ENCODE peak calls at places on chromosomes 11 and 22, in ten cellular contexts. One of them, this sample, is unnamed.

GRCh38 chr22:41762980-41763779 is 37.3 kb upstream of the CCDC134 start:
- DNase-seq in BJ: no peak
- DNase-seq in ascending aorta: no peak
- DNase-seq in uterus: no peak
- DNase-seq in AG10803: no peak
- DNase-seq in fibroblast of mammary gland: no peak
- DNase-seq in heart right ventricle: no peak
- DNase-seq in fibroblast of pulmonary artery: peak
- DNase-seq in cardiac muscle cell: peak
- DNase-seq in kidney: no peak
- DNase-seq in this sample: peak

GRCh38 chr11:33257160-33257896 is at the start of gene HIPK3:
- DNase-seq in BJ: no peak
- DNase-seq in ascending aorta: peak
- DNase-seq in uterus: peak
- DNase-seq in AG10803: peak
- DNase-seq in fibroblast of mammary gland: peak
- DNase-seq in heart right ventricle: peak
- DNase-seq in fibroblast of pulmonary artery: peak
- DNase-seq in cardiac muscle cell: peak
- DNase-seq in kidney: peak
- DNase-seq in this sample: peak

GRCh38 chr22:37508431-37508963 is 10.7 kb downstream of the CARD10 start:
- DNase-seq in BJ: no peak
- DNase-seq in ascending aorta: no peak
- DNase-seq in uterus: no peak
- DNase-seq in AG10803: no peak
- DNase-seq in fibroblast of mammary gland: no peak
- DNase-seq in heart right ventricle: peak
- DNase-seq in fibroblast of pulmonary artery: no peak
- DNase-seq in cardiac muscle cell: no peak
- DNase-seq in kidney: peak
- DNase-seq in this sample: no peak

GRCh38 chr11:85742873-85743275 is 56.9 kb upstream of the CCDC89 start:
- DNase-seq in BJ: no peak
- DNase-seq in ascending aorta: no peak
- DNase-seq in uterus: no peak
- DNase-seq in AG10803: no peak
- DNase-seq in fibroblast of mammary gland: no peak
- DNase-seq in heart right ventricle: no peak
- DNase-seq in fibroblast of pulmonary artery: no peak
- DNase-seq in cardiac muscle cell: no peak
- DNase-seq in kidney: no peak
- DNase-seq in this sample: no peak

GRCh38 chr22:47207846-47208554 is 445.6 kb downstream of the TBC1D22A start:
- DNase-seq in BJ: no peak
- DNase-seq in ascending aorta: no peak
- DNase-seq in uterus: no peak
- DNase-seq in AG10803: no peak
- DNase-seq in fibroblast of mammary gland: no peak
- DNase-seq in heart right ventricle: no peak
- DNase-seq in fibroblast of pulmonary artery: no peak
- DNase-seq in cardiac muscle cell: no peak
- DNase-seq in kidney: peak
- DNase-seq in this sample: no peak

GRCh38 chr22:20537983-20538382 is 30.6 kb downstream of the MED15 start:
- DNase-seq in BJ: no peak
- DNase-seq in ascending aorta: no peak
- DNase-seq in uterus: no peak
- DNase-seq in AG10803: no peak
- DNase-seq in fibroblast of mammary gland: no peak
- DNase-seq in heart right ventricle: no peak
- DNase-seq in fibroblast of pulmonary artery: no peak
- DNase-seq in cardiac muscle cell: no peak
- DNase-seq in kidney: no peak
- DNase-seq in this sample: no peak

GRCh38 chr11:62607729-62608128 is 4.8 kb downstream of the EML3 start:
- DNase-seq in BJ: no peak
- DNase-seq in ascending aorta: no peak
- DNase-seq in uterus: no peak
- DNase-seq in AG10803: no peak
- DNase-seq in fibroblast of mammary gland: no peak
- DNase-seq in heart right ventricle: no peak
- DNase-seq in fibroblast of pulmonary artery: no peak
- DNase-seq in cardiac muscle cell: no peak
- DNase-seq in kidney: no peak
- DNase-seq in this sample: no peak

GRCh38 chr11:76365038-76365679 is 15.8 kb downstream of the THAP12 start:
- DNase-seq in BJ: no peak
- DNase-seq in ascending aorta: no peak
- DNase-seq in uterus: no peak
- DNase-seq in AG10803: no peak
- DNase-seq in fibroblast of mammary gland: no peak
- DNase-seq in heart right ventricle: no peak
- DNase-seq in fibroblast of pulmonary artery: no peak
- DNase-seq in cardiac muscle cell: no peak
- DNase-seq in kidney: no peak
- DNase-seq in this sample: no peak

GRCh38 chr22:37676691-37677627 is 1.5 kb downstream of the LGALS1 start:
- DNase-seq in BJ: peak
- DNase-seq in ascending aorta: peak
- DNase-seq in uterus: peak
- DNase-seq in AG10803: peak
- DNase-seq in fibroblast of mammary gland: peak
- DNase-seq in heart right ventricle: peak
- DNase-seq in fibroblast of pulmonary artery: peak
- DNase-seq in cardiac muscle cell: peak
- DNase-seq in kidney: peak
- DNase-seq in this sample: peak

GRCh38 chr11:27139742-27140141 is 99.1 kb downstream of the BBOX1 start:
- DNase-seq in BJ: no peak
- DNase-seq in ascending aorta: no peak
- DNase-seq in uterus: no peak
- DNase-seq in AG10803: no peak
- DNase-seq in fibroblast of mammary gland: peak
- DNase-seq in heart right ventricle: no peak
- DNase-seq in fibroblast of pulmonary artery: peak
- DNase-seq in cardiac muscle cell: no peak
- DNase-seq in kidney: no peak
- DNase-seq in this sample: no peak

GRCh38 chr11:65883786-65884715 is 4.2 kb downstream of the FIBP start:
- DNase-seq in BJ: no peak
- DNase-seq in ascending aorta: no peak
- DNase-seq in uterus: no peak
- DNase-seq in AG10803: no peak
- DNase-seq in fibroblast of mammary gland: no peak
- DNase-seq in heart right ventricle: no peak
- DNase-seq in fibroblast of pulmonary artery: no peak
- DNase-seq in cardiac muscle cell: no peak
- DNase-seq in kidney: peak
- DNase-seq in this sample: no peak

GRCh38 chr11:102573851-102574250 is 43.3 kb upstream of the MMP7 start:
- DNase-seq in BJ: no peak
- DNase-seq in ascending aorta: no peak
- DNase-seq in uterus: no peak
- DNase-seq in AG10803: peak
- DNase-seq in fibroblast of mammary gland: peak
- DNase-seq in heart right ventricle: no peak
- DNase-seq in fibroblast of pulmonary artery: peak
- DNase-seq in cardiac muscle cell: no peak
- DNase-seq in kidney: no peak
- DNase-seq in this sample: no peak

GRCh38 chr11:95512682-95513081 is 276.9 kb downstream of the FAM76B start:
- DNase-seq in BJ: peak
- DNase-seq in ascending aorta: no peak
- DNase-seq in uterus: peak
- DNase-seq in AG10803: peak
- DNase-seq in fibroblast of mammary gland: peak
- DNase-seq in heart right ventricle: no peak
- DNase-seq in fibroblast of pulmonary artery: peak
- DNase-seq in cardiac muscle cell: no peak
- DNase-seq in kidney: peak
- DNase-seq in this sample: no peak

GRCh38 chr11:60872124-60872951 is 5.0 kb downstream of the ZP1 start:
- DNase-seq in BJ: no peak
- DNase-seq in ascending aorta: no peak
- DNase-seq in uterus: no peak
- DNase-seq in AG10803: peak
- DNase-seq in fibroblast of mammary gland: peak
- DNase-seq in heart right ventricle: no peak
- DNase-seq in fibroblast of pulmonary artery: peak
- DNase-seq in cardiac muscle cell: no peak
- DNase-seq in kidney: no peak
- DNase-seq in this sample: no peak

GRCh38 chr11:75386912-75387311 is 12.4 kb upstream of the RPS3 start:
- DNase-seq in BJ: no peak
- DNase-seq in ascending aorta: no peak
- DNase-seq in uterus: no peak
- DNase-seq in AG10803: peak
- DNase-seq in fibroblast of mammary gland: no peak
- DNase-seq in heart right ventricle: no peak
- DNase-seq in fibroblast of pulmonary artery: no peak
- DNase-seq in cardiac muscle cell: no peak
- DNase-seq in kidney: no peak
- DNase-seq in this sample: no peak

GRCh38 chr11:2378527-2379210 is 1.6 kb downstream of the CD81 start:
- DNase-seq in BJ: no peak
- DNase-seq in ascending aorta: no peak
- DNase-seq in uterus: peak
- DNase-seq in AG10803: peak
- DNase-seq in fibroblast of mammary gland: peak
- DNase-seq in heart right ventricle: peak
- DNase-seq in fibroblast of pulmonary artery: peak
- DNase-seq in cardiac muscle cell: no peak
- DNase-seq in kidney: peak
- DNase-seq in this sample: no peak

DNA sequence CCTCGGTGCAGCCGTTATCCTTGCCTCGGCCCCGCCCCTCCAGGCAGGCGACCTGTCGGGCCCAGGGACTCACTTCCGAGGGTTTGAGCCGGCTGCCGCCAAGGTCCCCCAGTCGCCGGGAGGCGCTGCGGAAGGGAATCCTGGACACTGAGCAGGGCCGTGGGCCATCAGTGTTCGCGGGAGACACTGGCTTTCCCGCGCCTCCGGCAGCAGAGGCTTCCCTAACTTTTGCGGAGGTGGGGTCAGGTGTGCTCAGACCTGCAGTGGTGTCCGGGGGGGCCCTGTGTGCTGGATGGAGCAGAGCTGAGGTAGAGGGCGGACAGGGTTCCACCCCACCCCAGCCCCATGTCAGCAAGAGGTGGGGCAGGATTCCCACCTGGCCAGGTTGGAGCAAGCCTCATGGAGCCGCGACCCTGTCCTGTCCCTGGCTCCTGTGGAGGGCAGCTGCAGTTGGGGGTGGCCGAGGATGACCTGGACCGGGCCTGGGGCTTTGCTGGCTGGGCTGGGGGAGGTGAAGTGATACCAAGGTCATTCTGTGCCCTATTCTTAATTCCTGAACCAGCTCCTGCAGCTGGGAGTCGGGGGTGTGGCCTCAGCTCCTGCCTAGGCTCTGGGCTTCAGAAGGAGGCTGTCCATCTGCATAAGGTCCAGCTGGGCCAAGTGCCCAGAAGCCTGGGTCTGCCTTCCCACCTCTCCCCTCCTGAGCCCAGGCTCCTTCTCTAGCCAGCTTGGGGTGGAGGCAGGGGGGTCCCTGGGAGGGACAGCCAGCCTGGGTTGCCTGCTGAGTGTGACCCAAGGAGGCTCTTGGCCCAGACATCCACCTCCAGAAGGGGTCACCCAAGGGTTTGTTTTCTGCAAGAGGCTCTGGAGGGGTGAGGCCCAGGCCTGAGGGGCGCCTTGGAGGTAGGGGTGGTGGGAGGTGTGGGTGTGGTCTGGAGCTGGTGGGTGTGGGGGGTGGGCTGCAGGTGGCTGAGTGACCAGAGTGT is 8.4 kb downstream of the TSPAN4 start:
- DNase-seq in BJ: no peak
- DNase-seq in ascending aorta: no peak
- DNase-seq in uterus: no peak
- DNase-seq in AG10803: no peak
- DNase-seq in fibroblast of mammary gland: no peak
- DNase-seq in heart right ventricle: no peak
- DNase-seq in fibroblast of pulmonary artery: no peak
- DNase-seq in cardiac muscle cell: no peak
- DNase-seq in kidney: no peak
- DNase-seq in this sample: peak
- TF ChIP-seq CTCF in BJ: peak
- TF ChIP-seq CTCF in ascending aorta: no peak
- TF ChIP-seq CTCF in uterus: no peak
- TF ChIP-seq CTCF in AG10803: no peak
- TF ChIP-seq CTCF in fibroblast of mammary gland: no peak
- TF ChIP-seq CTCF in heart right ventricle: no peak
- TF ChIP-seq CTCF in fibroblast of pulmonary artery: no peak
- TF ChIP-seq CTCF in cardiac muscle cell: peak
- TF ChIP-seq CTCF in kidney: no peak
- TF ChIP-seq CTCF in this sample: peak

GRCh38 chr22:22952531-22953295 is 65.1 kb downstream of the IGLL5 start:
- DNase-seq in BJ: no peak
- DNase-seq in ascending aorta: no peak
- DNase-seq in uterus: no peak
- DNase-seq in AG10803: no peak
- DNase-seq in fibroblast of mammary gland: no peak
- DNase-seq in heart right ventricle: no peak
- DNase-seq in fibroblast of pulmonary artery: no peak
- DNase-seq in cardiac muscle cell: no peak
- DNase-seq in kidney: no peak
- DNase-seq in this sample: no peak
- TF ChIP-seq CTCF in BJ: no peak
- TF ChIP-seq CTCF in ascending aorta: no peak
- TF ChIP-seq CTCF in uterus: no peak
- TF ChIP-seq CTCF in AG10803: no peak
- TF ChIP-seq CTCF in fibroblast of mammary gland: no peak
- TF ChIP-seq CTCF in heart right ventricle: no peak
- TF ChIP-seq CTCF in fibroblast of pulmonary artery: no peak
- TF ChIP-seq CTCF in cardiac muscle cell: no peak
- TF ChIP-seq CTCF in kidney: no peak
- TF ChIP-seq CTCF in this sample: no peak

GRCh38 chr22:22462813-22463567 is 45.6 kb downstream of the ZNF280B start:
- DNase-seq in BJ: no peak
- DNase-seq in ascending aorta: no peak
- DNase-seq in uterus: no peak
- DNase-seq in AG10803: no peak
- DNase-seq in fibroblast of mammary gland: peak
- DNase-seq in heart right ventricle: no peak
- DNase-seq in fibroblast of pulmonary artery: no peak
- DNase-seq in cardiac muscle cell: no peak
- DNase-seq in kidney: no peak
- DNase-seq in this sample: no peak
- TF ChIP-seq CTCF in BJ: peak
- TF ChIP-seq CTCF in ascending aorta: no peak
- TF ChIP-seq CTCF in uterus: no peak
- TF ChIP-seq CTCF in AG10803: peak
- TF ChIP-seq CTCF in fibroblast of mammary gland: peak
- TF ChIP-seq CTCF in heart right ventricle: no peak
- TF ChIP-seq CTCF in fibroblast of pulmonary artery: peak
- TF ChIP-seq CTCF in cardiac muscle cell: peak
- TF ChIP-seq CTCF in kidney: no peak
- TF ChIP-seq CTCF in this sample: no peak

DNA sequence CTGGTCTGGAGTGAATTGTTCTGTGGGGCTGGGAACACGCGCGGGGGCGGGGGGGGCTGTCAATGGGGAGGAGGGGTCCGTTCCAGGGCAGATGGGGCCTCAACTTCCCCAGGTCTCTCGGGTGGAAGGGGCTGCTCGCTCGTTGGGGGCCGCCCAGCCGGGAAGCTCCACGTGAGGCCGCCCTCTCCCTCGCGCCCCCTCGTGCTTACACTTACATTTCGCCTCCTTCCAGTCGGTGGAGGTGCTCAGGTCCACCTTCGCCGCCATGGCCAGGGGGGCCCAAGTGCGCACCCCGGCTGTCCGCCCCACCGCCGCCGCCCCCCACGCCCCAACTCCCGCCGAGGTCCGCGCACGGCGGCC is 451 bp downstream of the MACROD1 start:
- DNase-seq in BJ: no peak
- DNase-seq in ascending aorta: no peak
- DNase-seq in uterus: no peak
- DNase-seq in AG10803: no peak
- DNase-seq in fibroblast of mammary gland: no peak
- DNase-seq in heart right ventricle: peak
- DNase-seq in fibroblast of pulmonary artery: no peak
- DNase-seq in cardiac muscle cell: peak
- DNase-seq in kidney: no peak
- DNase-seq in this sample: no peak
- TF ChIP-seq CTCF in BJ: peak
- TF ChIP-seq CTCF in ascending aorta: no peak
- TF ChIP-seq CTCF in uterus: no peak
- TF ChIP-seq CTCF in AG10803: no peak
- TF ChIP-seq CTCF in fibroblast of mammary gland: no peak
- TF ChIP-seq CTCF in heart right ventricle: peak
- TF ChIP-seq CTCF in fibroblast of pulmonary artery: no peak
- TF ChIP-seq CTCF in cardiac muscle cell: no peak
- TF ChIP-seq CTCF in kidney: no peak
- TF ChIP-seq CTCF in this sample: peak

This sample was measured in GM13977.